ENCODE peak calls at places on chromosomes 5 and 9, in five cellular contexts. L is neural progenitor cell, E is IMR-90, S is neuronal stem cell, T is mammary epithelial cell. I is an unnamed sample.

GRCh38 chr5:59133801-59134261 is 551.0 kb downstream of the RAB3C start:
- DNase-seq in L (no peak), S (no peak), E (peak; percentile 91), T (peak; percentile 37), I (no peak)

GRCh38 chr5:83917261-83917908 is 196.7 kb upstream of the HAPLN1 start:
- DNase-seq in T (no peak), L (no peak), S (no peak), E (no peak), I (no peak)

GRCh38 chr9:136978073-136978864 is 965 bp downstream of the PTGDS start:
- DNase-seq in T (no peak), L (peak; percentile 95), S (peak; percentile 82), E (peak; percentile 25), I (peak; percentile 98)

GRCh38 chr5:160036884-160037283 is 27.9 kb downstream of the TTC1 start:
- DNase-seq in E (no peak), T (no peak), L (no peak), S (no peak), I (no peak)

GRCh38 chr9:38417003-38417965 is 7.0 kb downstream of the IGFBPL1 start:
- DNase-seq in L (peak; percentile 70), S (no peak), E (no peak), T (peak; percentile 17), I (peak; percentile 95)

GRCh38 chr5:134153241-134153640 is 23.5 kb downstream of the SKP1 start:
- DNase-seq in E (no peak), T (no peak), L (no peak), S (no peak), I (no peak)

GRCh38 chr9:124764774-124765438 is 6.2 kb downstream of the NR6A1 start:
- DNase-seq in E (no peak), L (no peak), S (no peak), T (no peak), I (no peak)

GRCh38 chr5:124819201-124819600 is 72.8 kb upstream of the ZNF608 start:
- DNase-seq in E (no peak), S (no peak), T (peak; percentile 39), L (no peak), I (no peak)

GRCh38 chr5:62578540-62578939 is at the start of gene LRRC70:
- DNase-seq in E (peak; percentile 64), L (peak; percentile 21), T (no peak), S (no peak), I (no peak)

GRCh38 chr5:175517824-175518450 is 39.6 kb downstream of the SFXN1 start:
- DNase-seq in E (peak; percentile 95), L (no peak), S (no peak), T (peak; percentile 73), I (no peak)

GRCh38 chr5:134572811-134573210 is 47.3 kb downstream of the JADE2 start:
- DNase-seq in E (no peak), S (no peak), T (no peak), L (no peak), I (no peak)

GRCh38 chr5:86797677-86798076 is 179.9 kb downstream of the COX7C start:
- DNase-seq in S (peak; percentile 17), L (peak; percentile 60), E (no peak), T (no peak), I (peak; percentile 61)

GRCh38 chr5:65141487-65141886 is 340.2 kb downstream of the ADAMTS6 start:
- DNase-seq in T (no peak), L (no peak), S (no peak), E (no peak), I (no peak)

GRCh38 chr9:136981588-136982231 is 1.1 kb upstream of the LCNL1 start:
- DNase-seq in E (no peak), S (no peak), L (no peak), T (no peak), I (no peak)

DNA sequence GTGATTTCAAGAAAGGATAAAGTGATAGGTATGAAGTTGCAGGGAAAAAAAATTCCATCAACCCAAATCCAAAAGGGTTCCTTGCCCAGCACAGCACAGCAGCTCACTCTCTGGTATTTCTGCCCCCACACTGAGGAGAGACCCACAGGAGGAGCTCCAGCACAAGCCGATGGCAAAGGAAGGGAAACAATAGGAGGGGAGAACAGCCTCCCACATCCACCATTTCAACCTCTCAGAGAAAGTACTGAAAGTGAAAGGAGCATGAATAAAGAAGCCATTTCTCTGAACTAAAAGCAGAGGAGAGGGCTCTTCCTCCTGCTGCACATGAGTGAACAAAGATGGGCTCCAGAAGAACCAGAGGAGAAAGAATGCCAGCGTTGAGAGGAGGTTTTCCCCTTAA is 54.9 kb upstream of the ZSWIM6 start:
- DNase-seq in S (no peak), E (peak; percentile 64), L (peak; percentile 55), T (no peak), I (peak; percentile 66)
- H3K4me3 ChIP-seq in S (no peak overlapping the region), E (no peak overlapping the region), L (no peak overlapping the region), T (no peak overlapping the region), I (no peak overlapping the region)

GRCh38 chr5:91048073-91048472 is 335.0 kb downstream of the ARRDC3 start:
- DNase-seq in E (no peak), L (no peak), T (no peak), S (no peak), I (no peak)
- H3K9ac ChIP-seq in E (no peak overlapping the region), L (no peak overlapping the region), T (no peak overlapping the region), S (no peak overlapping the region), I (no peak overlapping the region)

GRCh38 chr5:173010021-173010420 is 26.4 kb downstream of the ATP6V0E1 start:
- DNase-seq in E (peak; percentile 62), S (no peak), T (peak; percentile 24), L (no peak), I (no peak)

GRCh38 chr5:173012882-173013281 is 29.3 kb downstream of the ATP6V0E1 start:
- DNase-seq in L (no peak), S (no peak), T (no peak), E (no peak), I (no peak)

GRCh38 chr5:173011602-173012001 is 28.0 kb downstream of the ATP6V0E1 start:
- DNase-seq in L (no peak), S (no peak), T (no peak), E (no peak), I (no peak)

GRCh38 chr5:173016069-173016455 is 32.5 kb downstream of the ATP6V0E1 start:
- DNase-seq in T (no peak), E (no peak), S (no peak), L (no peak), I (peak; percentile 62)

DNA sequence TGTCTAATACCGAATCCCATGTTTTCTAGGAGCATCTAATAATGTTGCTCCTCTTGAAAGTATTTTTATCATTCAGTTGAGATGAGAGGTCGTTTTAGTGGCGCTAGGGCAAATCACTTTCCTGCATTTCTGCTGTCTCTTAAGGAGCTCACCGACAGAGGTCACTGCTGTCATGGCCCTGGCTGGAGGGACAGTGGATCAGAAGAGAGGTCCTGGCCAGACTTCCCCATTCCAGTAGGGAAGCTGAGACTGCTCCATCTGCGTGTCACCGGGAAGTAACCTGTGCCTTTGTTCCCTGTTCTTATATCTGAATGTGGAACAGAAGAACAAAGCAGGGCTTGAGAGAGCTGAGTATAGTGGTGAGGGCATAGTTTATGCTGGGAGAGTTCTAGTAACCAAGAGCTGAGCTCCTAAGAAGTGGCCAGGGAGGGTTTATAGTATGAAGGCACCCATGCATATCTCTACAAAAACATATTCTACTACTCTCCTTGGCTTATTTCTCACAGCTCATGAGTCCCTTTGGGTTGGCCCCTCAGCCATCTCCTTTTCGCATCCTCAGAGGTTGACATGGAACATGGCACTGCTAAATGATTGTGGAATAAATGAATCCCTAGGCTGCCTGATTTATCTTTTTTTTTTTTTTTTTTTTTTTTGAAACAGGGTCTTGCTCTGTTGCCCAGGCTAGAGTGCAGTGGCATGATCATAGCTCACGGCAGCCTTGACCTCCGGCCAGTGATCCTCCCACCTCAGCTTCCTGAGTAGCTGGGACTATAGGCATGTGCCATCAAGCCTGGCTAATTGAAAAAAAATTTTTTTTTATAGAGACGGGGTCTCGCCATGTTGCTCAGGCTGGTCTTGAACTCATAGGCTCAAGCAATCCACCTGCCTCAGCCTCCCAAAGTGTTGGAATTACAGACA is 27.2 kb downstream of the ATP6V0E1 start:
- DNase-seq in T (peak; percentile 5), L (peak; percentile 72), E (peak; percentile 32), S (peak; percentile 21), I (peak; percentile 87)
- H3K27ac ChIP-seq in T (no peak overlapping the region), L (no peak overlapping the region), E (peak overlapping the region; percentile 24), S (no peak overlapping the region), I (no peak overlapping the region)

GRCh38 chr9:109845178-109845577 is 65.2 kb downstream of the PALM2AKAP2 start:
- DNase-seq in S (no peak), E (no peak), L (no peak), T (no peak), I (no peak)

GRCh38 chr9:109846781-109847180 is 66.8 kb downstream of the PALM2AKAP2 start:
- DNase-seq in S (no peak), T (no peak), L (no peak), E (no peak), I (no peak)

GRCh38 chr9:109843651-109844050 is 63.7 kb downstream of the PALM2AKAP2 start:
- DNase-seq in L (no peak), E (no peak), T (no peak), S (no peak), I (no peak)
- H3K4me3 ChIP-seq in L (no peak overlapping the region), E (no peak overlapping the region), T (no peak overlapping the region), S (no peak overlapping the region), I (no peak overlapping the region)

DNA sequence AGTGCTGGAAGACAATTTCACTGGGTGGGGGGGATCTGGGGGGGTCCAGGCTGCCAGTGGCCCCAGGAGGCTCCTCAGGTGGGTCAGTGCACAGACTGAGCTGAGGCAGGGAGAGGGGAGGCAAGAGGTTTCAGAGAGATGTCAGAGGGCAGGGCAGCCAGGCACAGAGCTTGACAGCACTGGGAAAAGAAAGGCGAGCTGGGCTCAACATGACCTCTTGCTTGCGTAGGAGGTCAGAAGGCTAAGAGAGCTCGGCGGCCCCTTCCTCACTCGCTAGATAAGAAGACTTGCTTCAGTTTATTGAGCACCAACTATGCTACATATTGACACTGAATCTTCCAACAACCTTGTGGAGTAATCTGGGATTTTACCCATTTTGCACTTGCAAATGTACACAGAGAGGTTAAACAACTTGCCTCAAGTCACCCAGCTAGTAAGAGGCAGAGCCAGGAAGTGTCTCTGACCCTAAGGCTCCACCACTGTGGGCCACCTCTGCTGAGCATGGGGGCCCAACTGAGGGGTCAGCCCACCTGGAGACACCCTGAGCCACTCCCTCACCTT is 3.5 kb downstream of the PDLIM7 start:
- DNase-seq in T (no peak), S (no peak), L (no peak), E (no peak), I (no peak)
- H3K9ac ChIP-seq in T (no peak overlapping the region), S (peak overlapping the region; percentile 46), L (no peak overlapping the region), E (peak overlapping the region; percentile 58), I (no peak overlapping the region)